ENCODE peak calls at places on chromosome 12, in seven cellular contexts. One of them, this sample, is unnamed.
A peak's percentile ranks its signal among the peaks of the same experiment; 100 is the strongest.

GRCh38 chr12:50081096-50081808 is 3.9 kb upstream of the SMARCD1 start:
- DNase-seq in upper lobe of left lung: peak; percentile 82
- DNase-seq in astrocyte of the spinal cord: no peak
- DNase-seq in cardiac muscle cell: no peak
- DNase-seq in brain microvascular endothelial cell: no peak
- DNase-seq in fibroblast of pulmonary artery: no peak
- DNase-seq in fibroblast of lung: no peak
- DNase-seq in this sample: no peak

GRCh38 chr12:1758887-1759286 is 61.5 kb upstream of the LRTM2 start:
- DNase-seq in fibroblast of pulmonary artery: no peak
- DNase-seq in cardiac muscle cell: no peak
- DNase-seq in fibroblast of lung: no peak
- DNase-seq in upper lobe of left lung: no peak
- DNase-seq in astrocyte of the spinal cord: peak; percentile 20
- DNase-seq in brain microvascular endothelial cell: no peak
- DNase-seq in this sample: no peak

GRCh38 chr12:33589609-33590114 is 150.0 kb upstream of the SYT10 start:
- DNase-seq in astrocyte of the spinal cord: no peak
- DNase-seq in fibroblast of lung: no peak
- DNase-seq in cardiac muscle cell: no peak
- DNase-seq in brain microvascular endothelial cell: no peak
- DNase-seq in fibroblast of pulmonary artery: no peak
- DNase-seq in upper lobe of left lung: no peak
- DNase-seq in this sample: no peak

GRCh38 chr12:52063986-52064649 is 5.7 kb upstream of the ATG101 start:
- DNase-seq in fibroblast of pulmonary artery: peak; percentile 93
- DNase-seq in fibroblast of lung: peak; percentile 86
- DNase-seq in astrocyte of the spinal cord: peak; percentile 86
- DNase-seq in brain microvascular endothelial cell: peak; percentile 92
- DNase-seq in cardiac muscle cell: peak; percentile 90
- DNase-seq in upper lobe of left lung: peak; percentile 79
- DNase-seq in this sample: no peak

GRCh38 chr12:1760566-1761382 is 59.6 kb upstream of the LRTM2 start:
- DNase-seq in fibroblast of pulmonary artery: peak; percentile 50
- DNase-seq in brain microvascular endothelial cell: peak; percentile 3
- DNase-seq in astrocyte of the spinal cord: peak; percentile 12
- DNase-seq in fibroblast of lung: peak; percentile 45
- DNase-seq in upper lobe of left lung: no peak
- DNase-seq in cardiac muscle cell: peak; percentile 43
- DNase-seq in this sample: no peak

GRCh38 chr12:68011882-68012207 is 22.6 kb downstream of the IFNG-AS1 start:
- DNase-seq in fibroblast of lung: peak; percentile 4
- DNase-seq in fibroblast of pulmonary artery: peak; percentile 8
- DNase-seq in cardiac muscle cell: peak; percentile 43
- DNase-seq in astrocyte of the spinal cord: no peak
- DNase-seq in upper lobe of left lung: no peak
- DNase-seq in brain microvascular endothelial cell: peak; percentile 18
- DNase-seq in this sample: peak; percentile 9

GRCh38 chr12:62006076-62006732 is 254.0 kb upstream of the USP15 start:
- DNase-seq in brain microvascular endothelial cell: peak; percentile 40
- DNase-seq in cardiac muscle cell: peak; percentile 53
- DNase-seq in upper lobe of left lung: no peak
- DNase-seq in fibroblast of lung: peak; percentile 17
- DNase-seq in fibroblast of pulmonary artery: peak; percentile 55
- DNase-seq in astrocyte of the spinal cord: peak; percentile 42
- DNase-seq in this sample: no peak

GRCh38 chr12:46384451-46385301 is 12.1 kb upstream of the SLC38A2 start:
- DNase-seq in astrocyte of the spinal cord: no peak
- DNase-seq in fibroblast of pulmonary artery: peak; percentile 77
- DNase-seq in brain microvascular endothelial cell: no peak
- DNase-seq in upper lobe of left lung: no peak
- DNase-seq in fibroblast of lung: peak; percentile 49
- DNase-seq in cardiac muscle cell: peak; percentile 71
- DNase-seq in this sample: no peak

GRCh38 chr12:32087301-32087700 is 19.3 kb upstream of the BICD1 start:
- DNase-seq in fibroblast of pulmonary artery: no peak
- DNase-seq in fibroblast of lung: no peak
- DNase-seq in brain microvascular endothelial cell: no peak
- DNase-seq in cardiac muscle cell: no peak
- DNase-seq in upper lobe of left lung: no peak
- DNase-seq in astrocyte of the spinal cord: no peak
- DNase-seq in this sample: no peak

GRCh38 chr12:15540469-15540872 is 218.2 kb downstream of the PTPRO start:
- DNase-seq in fibroblast of lung: peak; percentile 82
- DNase-seq in fibroblast of pulmonary artery: peak; percentile 56
- DNase-seq in astrocyte of the spinal cord: no peak
- DNase-seq in brain microvascular endothelial cell: peak; percentile 16
- DNase-seq in cardiac muscle cell: peak; percentile 39
- DNase-seq in upper lobe of left lung: no peak
- DNase-seq in this sample: no peak

GRCh38 chr12:23055004-23055403 is 430.0 kb downstream of the ETNK1 start:
- DNase-seq in astrocyte of the spinal cord: peak; percentile 22
- DNase-seq in cardiac muscle cell: peak; percentile 23
- DNase-seq in fibroblast of lung: peak; percentile 15
- DNase-seq in fibroblast of pulmonary artery: peak; percentile 26
- DNase-seq in upper lobe of left lung: no peak
- DNase-seq in brain microvascular endothelial cell: no peak
- DNase-seq in this sample: no peak

GRCh38 chr12:131826064-131826928 is 1.9 kb upstream of the MMP17 start:
- DNase-seq in upper lobe of left lung: no peak
- DNase-seq in brain microvascular endothelial cell: no peak
- DNase-seq in fibroblast of pulmonary artery: no peak
- DNase-seq in astrocyte of the spinal cord: no peak
- DNase-seq in fibroblast of lung: no peak
- DNase-seq in cardiac muscle cell: no peak
- DNase-seq in this sample: no peak

GRCh38 chr12:40117818-40118217 is 11.9 kb upstream of the SLC2A13 start:
- DNase-seq in fibroblast of lung: no peak
- DNase-seq in astrocyte of the spinal cord: no peak
- DNase-seq in brain microvascular endothelial cell: no peak
- DNase-seq in upper lobe of left lung: no peak
- DNase-seq in fibroblast of pulmonary artery: no peak
- DNase-seq in cardiac muscle cell: no peak
- DNase-seq in this sample: no peak

GRCh38 chr12:51521554-51522276 is 69.3 kb upstream of the SCN8A start:
- DNase-seq in fibroblast of pulmonary artery: peak; percentile 14
- DNase-seq in fibroblast of lung: peak; percentile 18
- DNase-seq in brain microvascular endothelial cell: no peak
- DNase-seq in cardiac muscle cell: peak; percentile 20
- DNase-seq in astrocyte of the spinal cord: peak; percentile 2
- DNase-seq in upper lobe of left lung: no peak
- DNase-seq in this sample: no peak

GRCh38 chr12:30822385-30823139 is 67.8 kb upstream of the CAPRIN2 start:
- DNase-seq in brain microvascular endothelial cell: peak; percentile 40
- DNase-seq in cardiac muscle cell: peak; percentile 75
- DNase-seq in fibroblast of lung: peak; percentile 61
- DNase-seq in fibroblast of pulmonary artery: peak; percentile 51
- DNase-seq in upper lobe of left lung: peak; percentile 92
- DNase-seq in astrocyte of the spinal cord: peak; percentile 62
- DNase-seq in this sample: no peak

GRCh38 chr12:78209851-78210493 is 379.3 kb downstream of the NAV3 start:
- DNase-seq in brain microvascular endothelial cell: no peak
- DNase-seq in fibroblast of pulmonary artery: no peak
- DNase-seq in upper lobe of left lung: no peak
- DNase-seq in cardiac muscle cell: peak; percentile 53
- DNase-seq in fibroblast of lung: peak; percentile 34
- DNase-seq in astrocyte of the spinal cord: peak; percentile 75
- DNase-seq in this sample: no peak

GRCh38 chr12:109393437-109394345 is 46.0 kb downstream of the MYO1H start:
- DNase-seq in upper lobe of left lung: no peak
- DNase-seq in astrocyte of the spinal cord: peak; percentile 58
- DNase-seq in cardiac muscle cell: peak; percentile 74
- DNase-seq in brain microvascular endothelial cell: peak; percentile 45
- DNase-seq in fibroblast of lung: peak; percentile 34
- DNase-seq in fibroblast of pulmonary artery: peak; percentile 76
- DNase-seq in this sample: no peak

GRCh38 chr12:55725556-55725955 is 3.3 kb downstream of the CD63 start:
- DNase-seq in fibroblast of pulmonary artery: no peak
- DNase-seq in fibroblast of lung: no peak
- DNase-seq in brain microvascular endothelial cell: no peak
- DNase-seq in upper lobe of left lung: no peak
- DNase-seq in cardiac muscle cell: no peak
- DNase-seq in astrocyte of the spinal cord: no peak
- DNase-seq in this sample: no peak

GRCh38 chr12:20444595-20445170 is 76.3 kb downstream of the PDE3A start:
- DNase-seq in upper lobe of left lung: no peak
- DNase-seq in fibroblast of pulmonary artery: no peak
- DNase-seq in cardiac muscle cell: no peak
- DNase-seq in fibroblast of lung: no peak
- DNase-seq in brain microvascular endothelial cell: no peak
- DNase-seq in astrocyte of the spinal cord: no peak
- DNase-seq in this sample: no peak

GRCh38 chr12:75635606-75636444 is 124.4 kb upstream of the KRR1 start:
- DNase-seq in upper lobe of left lung: no peak
- DNase-seq in cardiac muscle cell: peak; percentile 78
- DNase-seq in fibroblast of pulmonary artery: peak; percentile 77
- DNase-seq in fibroblast of lung: peak; percentile 99
- DNase-seq in astrocyte of the spinal cord: peak; percentile 98
- DNase-seq in brain microvascular endothelial cell: peak; percentile 94
- DNase-seq in this sample: peak; percentile 42

GRCh38 chr12:126144603-126145002 is 1079.4 kb downstream of the AACS start:
- DNase-seq in fibroblast of lung: no peak
- DNase-seq in brain microvascular endothelial cell: no peak
- DNase-seq in cardiac muscle cell: no peak
- DNase-seq in upper lobe of left lung: no peak
- DNase-seq in astrocyte of the spinal cord: no peak
- DNase-seq in fibroblast of pulmonary artery: no peak
- DNase-seq in this sample: no peak

GRCh38 chr12:48819986-48820385 is 1.7 kb downstream of the CACNB3 start:
- DNase-seq in fibroblast of lung: no peak
- DNase-seq in fibroblast of pulmonary artery: no peak
- DNase-seq in brain microvascular endothelial cell: no peak
- DNase-seq in cardiac muscle cell: no peak
- DNase-seq in upper lobe of left lung: no peak
- DNase-seq in astrocyte of the spinal cord: no peak
- DNase-seq in this sample: no peak
- H3K4me3 ChIP-seq in fibroblast of lung: no peak overlapping the region
- H3K4me3 ChIP-seq in fibroblast of pulmonary artery: no peak overlapping the region
- H3K4me3 ChIP-seq in brain microvascular endothelial cell: no peak overlapping the region
- H3K4me3 ChIP-seq in cardiac muscle cell: no peak overlapping the region
- H3K4me3 ChIP-seq in upper lobe of left lung: no peak overlapping the region
- H3K4me3 ChIP-seq in astrocyte of the spinal cord: no peak overlapping the region
- H3K4me3 ChIP-seq in this sample: no peak overlapping the region

GRCh38 chr12:116096874-116097273 is 180.6 kb downstream of the MED13L start:
- DNase-seq in fibroblast of lung: no peak
- DNase-seq in brain microvascular endothelial cell: no peak
- DNase-seq in astrocyte of the spinal cord: no peak
- DNase-seq in fibroblast of pulmonary artery: no peak
- DNase-seq in cardiac muscle cell: no peak
- DNase-seq in upper lobe of left lung: no peak
- DNase-seq in this sample: no peak
- TF ChIP-seq CTCF in fibroblast of lung: no peak
- TF ChIP-seq CTCF in brain microvascular endothelial cell: no peak
- TF ChIP-seq CTCF in astrocyte of the spinal cord: no peak
- TF ChIP-seq CTCF in fibroblast of pulmonary artery: no peak
- TF ChIP-seq CTCF in cardiac muscle cell: no peak
- TF ChIP-seq CTCF in upper lobe of left lung: no peak
- TF ChIP-seq CTCF in this sample: no peak

DNA sequence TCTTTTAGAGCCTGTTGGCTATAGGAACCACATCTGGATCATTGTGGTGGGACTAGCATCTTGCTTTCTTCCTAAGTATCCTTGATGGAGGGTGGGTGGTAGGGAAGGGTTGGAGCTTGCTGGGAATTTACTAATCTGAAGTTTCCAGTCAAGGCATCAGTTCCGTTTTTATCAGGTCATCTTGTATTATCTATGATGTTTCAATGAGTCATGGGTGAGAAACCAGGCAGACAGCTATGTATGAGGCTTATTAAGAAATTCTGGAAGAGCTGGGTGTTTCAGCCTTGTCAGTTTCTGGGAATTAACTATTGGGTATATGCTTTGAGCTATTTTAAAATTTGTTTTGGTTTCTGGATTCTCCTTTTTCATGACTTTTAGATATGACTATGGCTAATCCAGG is 11.3 kb downstream of the TSFM start:
- DNase-seq in fibroblast of pulmonary artery: peak; percentile 81
- DNase-seq in brain microvascular endothelial cell: peak; percentile 88
- DNase-seq in fibroblast of lung: peak; percentile 91
- DNase-seq in cardiac muscle cell: peak; percentile 79
- DNase-seq in upper lobe of left lung: no peak
- DNase-seq in astrocyte of the spinal cord: peak; percentile 50
- DNase-seq in this sample: peak; percentile 81
- H3K4me3 ChIP-seq in fibroblast of pulmonary artery: no peak overlapping the region
- H3K4me3 ChIP-seq in brain microvascular endothelial cell: no peak overlapping the region
- H3K4me3 ChIP-seq in fibroblast of lung: no peak overlapping the region
- H3K4me3 ChIP-seq in cardiac muscle cell: no peak overlapping the region
- H3K4me3 ChIP-seq in upper lobe of left lung: no peak overlapping the region
- H3K4me3 ChIP-seq in astrocyte of the spinal cord: no peak overlapping the region
- H3K4me3 ChIP-seq in this sample: no peak overlapping the region

GRCh38 chr12:114448618-114448933 is 42.6 kb upstream of the TBX5 start:
- DNase-seq in brain microvascular endothelial cell: no peak
- DNase-seq in cardiac muscle cell: no peak
- DNase-seq in astrocyte of the spinal cord: no peak
- DNase-seq in fibroblast of lung: no peak
- DNase-seq in fibroblast of pulmonary artery: no peak
- DNase-seq in upper lobe of left lung: peak; percentile 78
- DNase-seq in this sample: no peak

GRCh38 chr12:114450019-114450418 is 44.1 kb upstream of the TBX5 start:
- DNase-seq in upper lobe of left lung: no peak
- DNase-seq in astrocyte of the spinal cord: no peak
- DNase-seq in brain microvascular endothelial cell: no peak
- DNase-seq in cardiac muscle cell: no peak
- DNase-seq in fibroblast of pulmonary artery: no peak
- DNase-seq in fibroblast of lung: no peak
- DNase-seq in this sample: no peak

GRCh38 chr12:114451657-114452056 is 45.7 kb upstream of the TBX5 start:
- DNase-seq in fibroblast of lung: no peak
- DNase-seq in cardiac muscle cell: no peak
- DNase-seq in upper lobe of left lung: no peak
- DNase-seq in fibroblast of pulmonary artery: no peak
- DNase-seq in astrocyte of the spinal cord: no peak
- DNase-seq in brain microvascular endothelial cell: no peak
- DNase-seq in this sample: no peak

GRCh38 chr12:114447799-114448617 is 42.1 kb upstream of the TBX5 start:
- DNase-seq in fibroblast of lung: no peak
- DNase-seq in brain microvascular endothelial cell: no peak
- DNase-seq in upper lobe of left lung: no peak
- DNase-seq in fibroblast of pulmonary artery: no peak
- DNase-seq in astrocyte of the spinal cord: no peak
- DNase-seq in cardiac muscle cell: no peak
- DNase-seq in this sample: no peak

DNA sequence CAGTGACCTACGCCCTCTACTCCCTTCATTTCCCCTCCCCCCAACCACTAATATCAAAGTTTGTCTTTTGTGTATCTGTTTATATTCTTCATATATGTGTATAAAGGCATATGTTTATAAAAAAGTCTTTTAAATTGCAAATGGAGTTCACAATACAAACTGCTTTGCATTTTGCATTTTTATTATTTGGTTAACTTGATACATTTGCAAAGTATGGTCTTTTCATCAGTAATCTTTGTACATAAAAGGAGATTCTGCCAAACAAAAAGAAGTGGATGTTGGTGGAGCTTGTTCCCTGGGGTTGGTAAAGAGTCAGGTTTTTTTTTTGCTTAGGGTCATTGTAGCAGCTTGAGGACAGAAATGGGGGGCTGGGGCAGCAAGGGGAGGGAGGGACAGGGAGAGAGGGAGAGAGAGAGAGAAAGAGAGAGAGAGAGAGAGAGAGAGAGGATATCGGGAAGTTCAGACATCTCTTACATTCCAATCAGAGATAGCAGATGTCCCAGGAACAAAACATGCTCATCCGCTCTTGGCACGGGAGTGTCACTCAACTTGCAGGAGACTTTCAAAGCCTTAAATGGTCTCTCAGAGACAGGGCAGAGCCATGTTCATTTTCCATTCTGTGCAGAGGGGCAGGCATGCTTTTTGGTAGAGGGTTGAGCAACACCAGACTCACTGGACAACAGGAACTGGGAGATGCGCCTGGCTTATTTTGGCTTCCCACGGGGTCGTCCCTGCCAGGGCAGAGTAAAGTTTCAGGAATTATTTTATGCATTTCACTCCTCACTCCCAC is 44.8 kb upstream of the TBX5 start:
- DNase-seq in brain microvascular endothelial cell: no peak
- DNase-seq in fibroblast of lung: no peak
- DNase-seq in cardiac muscle cell: no peak
- DNase-seq in upper lobe of left lung: no peak
- DNase-seq in astrocyte of the spinal cord: no peak
- DNase-seq in fibroblast of pulmonary artery: no peak
- DNase-seq in this sample: no peak
- TF ChIP-seq CTCF in brain microvascular endothelial cell: no peak
- TF ChIP-seq CTCF in fibroblast of lung: no peak
- TF ChIP-seq CTCF in cardiac muscle cell: no peak
- TF ChIP-seq CTCF in upper lobe of left lung: no peak
- TF ChIP-seq CTCF in astrocyte of the spinal cord: no peak
- TF ChIP-seq CTCF in fibroblast of pulmonary artery: no peak
- TF ChIP-seq CTCF in this sample: no peak